ENCODE peak calls at places on chromosomes 12 and 14, in seven cellular contexts. N is stimulated activated CD4-positive, alpha-beta T cell treated with anti-CD3 and anti-CD28 coated beads, Interleukin-1b, Interleukin-23, amount 100 ng/mL, for 1 hour; T is COLO829; V is H9; H is NCI-H1105; E is DMS 273 treated with DMSO at 0.1 percent for 48 hours; M is CD8-positive, alpha-beta T cell. D is an unnamed sample.

GRCh38 chr14:94685166-94685581 is 73.0 kb downstream of the SERPINA3 start:
- DNase-seq in T (no peak), M (no peak), V (peak), N (no peak), H (no peak), E (no peak), D (no peak)

GRCh38 chr12:48717252-48717695 is 767 bp upstream of the CCNT1 start:
- DNase-seq in M (no peak), H (no peak), N (no peak), E (no peak), V (no peak), T (no peak), D (peak)

GRCh38 chr14:68137704-68138619 is 318.4 kb downstream of the RAD51B start:
- DNase-seq in E (peak), M (no peak), V (peak), T (peak), H (no peak), N (no peak), D (no peak)

GRCh38 chr12:81797100-81797499 is 38.0 kb upstream of the PPFIA2 start:
- DNase-seq in N (no peak), T (peak), V (no peak), M (no peak), H (peak), E (no peak), D (no peak)

GRCh38 chr14:82710257-82710841 is 1176.7 kb upstream of the SEL1L start:
- DNase-seq in E (peak), M (no peak), N (no peak), T (peak), V (peak), H (peak), D (peak)

GRCh38 chr14:37142835-37143499 is 29.4 kb downstream of the SLC25A21 start:
- DNase-seq in H (no peak), M (no peak), N (no peak), T (peak), V (no peak), E (no peak), D (no peak)

GRCh38 chr12:42588308-42588836 is 1.2 kb downstream of the PRICKLE1 start:
- DNase-seq in H (no peak), N (no peak), E (no peak), T (no peak), M (no peak), V (no peak), D (no peak)

GRCh38 chr12:85489194-85489593 is 209.2 kb downstream of the ALX1 start:
- DNase-seq in M (no peak), H (peak), N (no peak), E (no peak), V (no peak), T (no peak), D (no peak)

GRCh38 chr14:104134061-104134965 is 4.1 kb upstream of the KIF26A start:
- DNase-seq in T (no peak), N (no peak), V (peak), M (no peak), E (no peak), H (no peak), D (no peak)

GRCh38 chr12:58509116-58509885 is 411.0 kb downstream of the LRIG3 start:
- DNase-seq in H (no peak), N (no peak), E (no peak), V (no peak), T (peak), M (no peak), D (no peak)

GRCh38 chr12:34602213-34602940 is 580.1 kb downstream of the ALG10 start:
- DNase-seq in V (no peak), N (no peak), M (no peak), E (no peak), H (no peak), T (no peak), D (no peak)

GRCh38 chr14:24332094-24332983 is 2.5 kb downstream of the ADCY4 start:
- DNase-seq in E (peak), H (peak), N (peak), V (peak), M (peak), T (peak), D (peak)

GRCh38 chr12:59149995-59150642 is 229.8 kb upstream of the LRIG3 start:
- DNase-seq in H (peak), V (no peak), M (no peak), T (peak), N (no peak), E (peak), D (peak)

GRCh38 chr12:95674631-95675030 is 115.9 kb downstream of the NTN4 start:
- DNase-seq in T (peak), M (no peak), N (no peak), H (peak), V (no peak), E (peak), D (no peak)

GRCh38 chr14:31692376-31692781 is 131.2 kb downstream of the NUBPL start:
- DNase-seq in M (no peak), N (no peak), H (peak), E (peak), V (no peak), T (peak), D (no peak)

GRCh38 chr12:115313929-115314328 is 630.0 kb upstream of the TBX3 start:
- DNase-seq in V (no peak), T (peak), M (no peak), E (no peak), N (no peak), H (no peak), D (no peak)

GRCh38 chr14:23632461-23633159 is 3.6 kb upstream of the DHRS2 start:
- DNase-seq in T (no peak), V (no peak), M (no peak), E (no peak), H (no peak), N (no peak), D (no peak)

GRCh38 chr12:108270035-108270840 is 68.9 kb downstream of the CMKLR1 start:
- DNase-seq in V (no peak), N (no peak), H (no peak), E (no peak), M (no peak), T (no peak), D (no peak)

GRCh38 chr14:56422703-56423213 is 156.8 kb upstream of the TMEM260 start:
- DNase-seq in M (no peak), N (no peak), V (peak), T (peak), E (peak), H (peak), D (peak)

GRCh38 chr12:131038961-131039360 is 85.3 kb downstream of the ADGRD1 start:
- DNase-seq in E (no peak), M (no peak), N (no peak), T (no peak), H (no peak), V (no peak), D (no peak)

GRCh38 chr12:112820796-112821195 is 29.2 kb downstream of the RPH3A start:
- DNase-seq in H (no peak), E (no peak), N (no peak), T (no peak), M (no peak), V (peak), D (no peak)